ENCODE peak calls at places on chromosomes 5 and 9, in ten cellular contexts. Q is 8988T; E is AG04450; Z is GM13977; W is GM12892; R is pancreas; P is NCI-H1930; D is CD8-positive, alpha-beta T cell; C is COR-L47; S is EL. H is an unnamed sample.

GRCh38 chr5:121478636-121479035 is 373.0 kb upstream of the FTMT start:
- DNase-seq in R (no peak), S (no peak), W (no peak), D (no peak), C (no peak), P (no peak), E (no peak), Q (no peak), Z (no peak), H (no peak)

GRCh38 chr5:108905818-108906217 is 158.1 kb downstream of the FER start:
- DNase-seq in W (no peak), P (no peak), C (no peak), D (no peak), Q (no peak), R (no peak), S (no peak), E (no peak), Z (no peak), H (no peak)

GRCh38 chr5:93275376-93275775 is 305.6 kb downstream of the NR2F1-AS1 start:
- DNase-seq in Q (no peak), D (no peak), S (no peak), P (no peak), R (no peak), C (no peak), Z (no peak), E (no peak), W (no peak), H (no peak)

GRCh38 chr5:143714629-143715028 is 97.3 kb upstream of the HMHB1 start:
- DNase-seq in E (no peak), C (no peak), Q (no peak), D (no peak), R (no peak), P (no peak), S (peak; percentile 11), Z (peak; percentile 13), W (no peak), H (no peak)

GRCh38 chr5:159906957-159907356 is 9.3 kb upstream of the ADRA1B start:
- DNase-seq in D (no peak), C (no peak), W (no peak), S (no peak), P (no peak), Q (no peak), R (no peak), E (no peak), Z (no peak), H (no peak)

GRCh38 chr5:43917925-43918324 is 314.9 kb downstream of the NNT start:
- DNase-seq in P (no peak), C (no peak), Q (no peak), D (no peak), E (no peak), W (no peak), Z (no peak), S (no peak), R (no peak), H (no peak)

GRCh38 chr5:141881886-141882285 is 3.7 kb upstream of the PCDH1 start:
- DNase-seq in S (no peak), P (no peak), Q (no peak), R (no peak), D (no peak), E (no peak), W (no peak), Z (no peak), C (no peak), H (no peak)

GRCh38 chr5:134097221-134097620 is 17.3 kb upstream of the TCF7 start:
- DNase-seq in C (peak; percentile 22), S (no peak), W (no peak), E (no peak), P (no peak), D (no peak), Q (no peak), R (no peak), Z (no peak), H (no peak)

GRCh38 chr5:173315495-173316352 is 12.5 kb downstream of the STC2 start:
- DNase-seq in D (no peak), E (peak; percentile 67), R (no peak), S (peak; percentile 67), Z (no peak), W (no peak), Q (no peak), C (peak; percentile 60), P (peak; percentile 29), H (peak; percentile 63)

GRCh38 chr9:99019523-99020331 is 76.0 kb downstream of the COL15A1 start:
- DNase-seq in P (no peak), D (no peak), Z (no peak), C (no peak), S (peak; percentile 96), W (no peak), E (peak; percentile 94), Q (no peak), R (no peak), H (peak; percentile 95)

GRCh38 chr5:142618125-142618524 is 67.8 kb downstream of the FGF1 start:
- DNase-seq in E (peak; percentile 43), C (no peak), P (no peak), Q (no peak), W (no peak), S (peak; percentile 88), R (no peak), D (no peak), Z (no peak), H (no peak)

GRCh38 chr5:43019615-43020293 is 20.4 kb downstream of the ANXA2R start:
- DNase-seq in C (peak; percentile 94), D (peak; percentile 77), Z (peak; percentile 66), P (peak; percentile 71), R (no peak), E (no peak), W (no peak), Q (no peak), S (peak; percentile 88), H (peak; percentile 80)

GRCh38 chr9:96217358-96217755 is 84.6 kb downstream of the HSD17B3 start:
- DNase-seq in P (no peak), D (no peak), W (no peak), R (no peak), S (no peak), Z (no peak), Q (no peak), C (no peak), E (no peak), H (no peak)

GRCh38 chr5:56211298-56211865 is 21.7 kb downstream of the ANKRD55 start:
- DNase-seq in Z (no peak), D (no peak), W (no peak), R (no peak), E (peak; percentile 63), S (peak; percentile 97), C (no peak), Q (peak; percentile 21), P (no peak), H (peak; percentile 67)

GRCh38 chr5:161548472-161549094 is 2.1 kb upstream of the GABRB2 start:
- DNase-seq in D (no peak), P (no peak), Z (peak; percentile 16), W (no peak), E (no peak), Q (no peak), C (no peak), R (peak; percentile 64), S (no peak), H (no peak)

GRCh38 chr5:111548312-111548930 is 36.1 kb upstream of the STARD4 start:
- DNase-seq in P (no peak), C (no peak), R (no peak), W (no peak), D (no peak), E (no peak), Q (no peak), Z (no peak), S (no peak), H (no peak)

GRCh38 chr5:15023846-15024245 is 152.3 kb upstream of the ANKH start:
- DNase-seq in D (no peak), S (no peak), Q (no peak), Z (no peak), C (no peak), R (no peak), E (no peak), P (no peak), W (no peak), H (peak; percentile 65)

GRCh38 chr5:138448481-138449398 is 9.9 kb downstream of the REEP2 start:
- DNase-seq in C (peak; percentile 99), E (no peak), Q (no peak), R (peak; percentile 34), W (no peak), S (peak; percentile 41), P (peak; percentile 67), D (no peak), Z (no peak), H (no peak)

GRCh38 chr5:144202072-144202471 is 31.4 kb downstream of the KCTD16 start:
- DNase-seq in S (no peak), E (no peak), D (no peak), Q (no peak), C (peak; percentile 29), R (no peak), Z (no peak), P (no peak), W (no peak), H (no peak)

GRCh38 chr9:33782395-33783152 is 12.8 kb upstream of the PRSS3 start:
- DNase-seq in R (no peak), Q (no peak), S (peak; percentile 69), P (no peak), Z (no peak), W (no peak), C (no peak), D (no peak), E (peak; percentile 52), H (no peak)

GRCh38 chr5:94337617-94338016 is 280.8 kb downstream of the KIAA0825 start:
- DNase-seq in C (no peak), R (no peak), Q (no peak), D (no peak), Z (no peak), W (no peak), P (no peak), S (no peak), E (no peak), H (no peak)

GRCh38 chr9:87148391-87149237 is 201.3 kb upstream of the GAS1 start:
- DNase-seq in Z (no peak), Q (no peak), S (peak; percentile 85), D (no peak), C (no peak), R (peak; percentile 86), E (no peak), P (no peak), W (no peak), H (peak; percentile 39)

GRCh38 chr5:17828709-17829108 is 194.4 kb downstream of the TAF11L14 start:
- DNase-seq in W (no peak), S (no peak), D (no peak), C (no peak), R (no peak), E (no peak), P (no peak), Z (no peak), Q (no peak), H (no peak)